ENCODE peak calls at places on chromosomes 13 and 19, in eight cellular contexts. U, P, Z, O, V, G, T and J are unnamed samples.

GRCh38 chr19:30807263-30807662 is 435.1 kb downstream of the ZNF536 start:
- DNase-seq in U (no peak), P (no peak), Z (no peak), O (no peak), V (no peak), G (no peak), T (no peak), J (no peak)

GRCh38 chr19:53598361-53598760 is 33.4 kb upstream of the DPRX start:
- DNase-seq in U (no peak), P (no peak), Z (no peak), O (no peak), V (no peak), G (no peak), T (no peak), J (no peak)

GRCh38 chr13:42574011-42574410 is at the start of gene TNFSF11:
- DNase-seq in U (no peak), P (no peak), Z (no peak), O (no peak), V (no peak), G (no peak), T (no peak), J (no peak)

GRCh38 chr13:29362849-29363604 is 232.5 kb downstream of the SLC7A1 start:
- DNase-seq in U (peak), P (peak), Z (no peak), O (no peak), V (peak), G (peak), T (peak), J (peak)

GRCh38 chr13:41263261-41263971 is at the start of gene MTRF1:
- DNase-seq in U (peak), P (peak), Z (peak), O (peak), V (peak), G (peak), T (peak), J (peak)

GRCh38 chr13:48923376-48923775 is 52.3 kb upstream of the FNDC3A start:
- DNase-seq in U (no peak), P (no peak), Z (no peak), O (no peak), V (no peak), G (no peak), T (no peak), J (no peak)

GRCh38 chr19:43634877-43635560 is 4.6 kb downstream of the CADM4 start:
- DNase-seq in U (no peak), P (no peak), Z (no peak), O (no peak), V (no peak), G (no peak), T (no peak), J (no peak)

GRCh38 chr13:95251641-95252040 is 49.6 kb downstream of the ABCC4 start:
- DNase-seq in U (no peak), P (no peak), Z (no peak), O (no peak), V (no peak), G (no peak), T (no peak), J (no peak)

GRCh38 chr19:36379510-36379819 is 464 bp upstream of the ZFP14 start:
- DNase-seq in U (no peak), P (no peak), Z (no peak), O (no peak), V (no peak), G (no peak), T (no peak), J (no peak)

GRCh38 chr19:35748106-35749020 is at the start of gene LIN37:
- DNase-seq in U (peak), P (peak), Z (peak), O (peak), V (peak), G (peak), T (peak), J (peak)

GRCh38 chr13:76307157-76307556 is 579.0 kb downstream of the KCTD12 start:
- DNase-seq in U (no peak), P (no peak), Z (no peak), O (no peak), V (no peak), G (no peak), T (no peak), J (no peak)

GRCh38 chr13:99133848-99134247 is 66.8 kb upstream of the UBAC2 start:
- DNase-seq in U (no peak), P (no peak), Z (no peak), O (no peak), V (no peak), G (no peak), T (no peak), J (no peak)

GRCh38 chr13:114063545-114064515 is 68.6 kb downstream of the RASA3 start:
- DNase-seq in U (no peak), P (peak), Z (no peak), O (no peak), V (no peak), G (peak), T (no peak), J (no peak)

GRCh38 chr19:46748325-46749109 is 2.3 kb upstream of the STRN4 start:
- DNase-seq in U (peak), P (peak), Z (peak), O (no peak), V (peak), G (no peak), T (peak), J (no peak)

GRCh38 chr13:95411641-95412040 is 110.4 kb upstream of the ABCC4 start:
- DNase-seq in U (no peak), P (no peak), Z (no peak), O (no peak), V (no peak), G (no peak), T (no peak), J (no peak)

GRCh38 chr13:95481051-95481775 is 71.3 kb upstream of the CLDN10 start:
- DNase-seq in U (no peak), P (no peak), Z (no peak), O (no peak), V (no peak), G (no peak), T (no peak), J (no peak)

GRCh38 chr19:39246951-39247669 is 1.5 kb downstream of the IFNL4 start:
- DNase-seq in U (no peak), P (peak), Z (no peak), O (no peak), V (no peak), G (no peak), T (no peak), J (no peak)

GRCh38 chr13:101624210-101624922 is 171.9 kb downstream of the ITGBL1 start:
- DNase-seq in U (no peak), P (no peak), Z (no peak), O (no peak), V (no peak), G (no peak), T (no peak), J (no peak)

GRCh38 chr13:57137631-57138030 is 3.1 kb upstream of the PRR20A start:
- DNase-seq in U (peak), P (no peak), Z (no peak), O (no peak), V (no peak), G (no peak), T (no peak), J (no peak)

GRCh38 chr19:13978306-13978705 is 26.0 kb downstream of the DCAF15 start:
- DNase-seq in U (no peak), P (peak), Z (no peak), O (no peak), V (peak), G (peak), T (no peak), J (no peak)

GRCh38 chr19:19134687-19135158 is 3.6 kb downstream of the TMEM161A start:
- DNase-seq in U (no peak), P (no peak), Z (no peak), O (no peak), V (peak), G (no peak), T (no peak), J (no peak)

GRCh38 chr19:10503002-10503789 is at the start of gene KEAP1:
- DNase-seq in U (no peak), P (peak), Z (no peak), O (peak), V (no peak), G (no peak), T (peak), J (no peak)

GRCh38 chr19:46955813-46956371 is 63.7 kb upstream of the NPAS1 start:
- DNase-seq in U (no peak), P (no peak), Z (no peak), O (no peak), V (no peak), G (no peak), T (no peak), J (no peak)

GRCh38 chr13:52812941-52813340 is 35.5 kb downstream of the PCDH8 start:
- DNase-seq in U (no peak), P (no peak), Z (no peak), O (no peak), V (no peak), G (no peak), T (no peak), J (no peak)

GRCh38 chr13:33015791-33016323 is 366 bp upstream of the KL start:
- DNase-seq in U (no peak), P (peak), Z (no peak), O (no peak), V (no peak), G (no peak), T (no peak), J (no peak)

GRCh38 chr19:23799321-23799720 is 40.6 kb upstream of the ZNF681 start:
- DNase-seq in U (no peak), P (no peak), Z (no peak), O (no peak), V (no peak), G (no peak), T (no peak), J (no peak)

GRCh38 chr13:110872034-110872767 is 42.7 kb downstream of the ANKRD10 start:
- DNase-seq in U (no peak), P (no peak), Z (no peak), O (no peak), V (no peak), G (no peak), T (no peak), J (no peak)

GRCh38 chr13:112441779-112442310 is 65.7 kb downstream of the SPACA7 start:
- DNase-seq in U (no peak), P (no peak), Z (no peak), O (no peak), V (no peak), G (no peak), T (no peak), J (no peak)

GRCh38 chr19:48450441-48450840 is 4.7 kb downstream of the GRWD1 start:
- DNase-seq in U (no peak), P (no peak), Z (no peak), O (no peak), V (no peak), G (no peak), T (no peak), J (no peak)

GRCh38 chr19:11361037-11361770 is 6.0 kb downstream of the PLPPR2 start:
- DNase-seq in U (no peak), P (peak), Z (no peak), O (no peak), V (peak), G (no peak), T (no peak), J (no peak)

GRCh38 chr13:52644108-52644507 is 1.9 kb downstream of the HNRNPA1L2 start:
- DNase-seq in U (no peak), P (no peak), Z (no peak), O (no peak), V (no peak), G (peak), T (no peak), J (peak)